ENCODE peak calls at places on chromosome 13, in six cellular contexts. One of them, this sample, is unnamed.

GRCh38 chr13:109787135-109787954 is 962 bp upstream of the IRS2 start:
- DNase-seq in ovary: peak
- DNase-seq in CD8-positive, alpha-beta T cell: peak
- DNase-seq in suprapubic skin: peak
- DNase-seq in left lung: peak
- DNase-seq in nephron progenitor cell: peak
- DNase-seq in this sample: peak

GRCh38 chr13:53921473-53921872 is 892.9 kb downstream of the OLFM4 start:
- DNase-seq in ovary: no peak
- DNase-seq in CD8-positive, alpha-beta T cell: no peak
- DNase-seq in suprapubic skin: no peak
- DNase-seq in left lung: no peak
- DNase-seq in nephron progenitor cell: no peak
- DNase-seq in this sample: no peak

GRCh38 chr13:113739527-113740285 is 19.3 kb upstream of the TMEM255B start:
- DNase-seq in ovary: no peak
- DNase-seq in CD8-positive, alpha-beta T cell: no peak
- DNase-seq in suprapubic skin: no peak
- DNase-seq in left lung: no peak
- DNase-seq in nephron progenitor cell: no peak
- DNase-seq in this sample: no peak

GRCh38 chr13:29936051-29936813 is 85.8 kb upstream of the UBL3 start:
- DNase-seq in ovary: no peak
- DNase-seq in CD8-positive, alpha-beta T cell: peak
- DNase-seq in suprapubic skin: no peak
- DNase-seq in left lung: no peak
- DNase-seq in nephron progenitor cell: no peak
- DNase-seq in this sample: no peak

GRCh38 chr13:60396783-60397692 is at the start of gene TDRD3:
- DNase-seq in ovary: peak
- DNase-seq in CD8-positive, alpha-beta T cell: peak
- DNase-seq in suprapubic skin: peak
- DNase-seq in left lung: peak
- DNase-seq in nephron progenitor cell: peak
- DNase-seq in this sample: peak

GRCh38 chr13:96052655-96053002 is 572 bp downstream of the UGGT2 start:
- DNase-seq in ovary: no peak
- DNase-seq in CD8-positive, alpha-beta T cell: no peak
- DNase-seq in suprapubic skin: no peak
- DNase-seq in left lung: no peak
- DNase-seq in nephron progenitor cell: no peak
- DNase-seq in this sample: no peak

GRCh38 chr13:66508153-66508909 is 721.8 kb downstream of the PCDH9 start:
- DNase-seq in ovary: no peak
- DNase-seq in CD8-positive, alpha-beta T cell: no peak
- DNase-seq in suprapubic skin: no peak
- DNase-seq in left lung: no peak
- DNase-seq in nephron progenitor cell: no peak
- DNase-seq in this sample: no peak

GRCh38 chr13:66700336-66700735 is 529.8 kb downstream of the PCDH9 start:
- DNase-seq in ovary: no peak
- DNase-seq in CD8-positive, alpha-beta T cell: no peak
- DNase-seq in suprapubic skin: no peak
- DNase-seq in left lung: no peak
- DNase-seq in nephron progenitor cell: no peak
- DNase-seq in this sample: no peak

GRCh38 chr13:31242935-31243334 is 43.2 kb downstream of the B3GLCT start:
- DNase-seq in ovary: no peak
- DNase-seq in CD8-positive, alpha-beta T cell: no peak
- DNase-seq in suprapubic skin: no peak
- DNase-seq in left lung: no peak
- DNase-seq in nephron progenitor cell: no peak
- DNase-seq in this sample: no peak

GRCh38 chr13:48574036-48574796 is 41.3 kb upstream of the RCBTB2 start:
- DNase-seq in ovary: no peak
- DNase-seq in CD8-positive, alpha-beta T cell: no peak
- DNase-seq in suprapubic skin: no peak
- DNase-seq in left lung: no peak
- DNase-seq in nephron progenitor cell: no peak
- DNase-seq in this sample: no peak

GRCh38 chr13:74920361-74920760 is 561.6 kb downstream of the TBC1D4 start:
- DNase-seq in ovary: no peak
- DNase-seq in CD8-positive, alpha-beta T cell: no peak
- DNase-seq in suprapubic skin: no peak
- DNase-seq in left lung: no peak
- DNase-seq in nephron progenitor cell: no peak
- DNase-seq in this sample: no peak

GRCh38 chr13:113122571-113123225 is at the start of gene F10:
- DNase-seq in ovary: peak
- DNase-seq in CD8-positive, alpha-beta T cell: no peak
- DNase-seq in suprapubic skin: peak
- DNase-seq in left lung: peak
- DNase-seq in nephron progenitor cell: peak
- DNase-seq in this sample: peak

GRCh38 chr13:32902898-32903297 is 113.3 kb upstream of the KL start:
- DNase-seq in ovary: peak
- DNase-seq in CD8-positive, alpha-beta T cell: no peak
- DNase-seq in suprapubic skin: peak
- DNase-seq in left lung: peak
- DNase-seq in nephron progenitor cell: no peak
- DNase-seq in this sample: no peak

GRCh38 chr13:29491248-29491647 is 104.2 kb downstream of the SLC7A1 start:
- DNase-seq in ovary: no peak
- DNase-seq in CD8-positive, alpha-beta T cell: no peak
- DNase-seq in suprapubic skin: no peak
- DNase-seq in left lung: no peak
- DNase-seq in nephron progenitor cell: no peak
- DNase-seq in this sample: no peak

GRCh38 chr13:106373304-106373988 is 162.0 kb downstream of the EFNB2 start:
- DNase-seq in ovary: no peak
- DNase-seq in CD8-positive, alpha-beta T cell: no peak
- DNase-seq in suprapubic skin: no peak
- DNase-seq in left lung: no peak
- DNase-seq in nephron progenitor cell: peak
- DNase-seq in this sample: no peak

GRCh38 chr13:21033224-21033855 is 28.0 kb downstream of the LATS2 start:
- DNase-seq in ovary: peak
- DNase-seq in CD8-positive, alpha-beta T cell: no peak
- DNase-seq in suprapubic skin: no peak
- DNase-seq in left lung: no peak
- DNase-seq in nephron progenitor cell: no peak
- DNase-seq in this sample: no peak

GRCh38 chr13:46962286-46962941 is 65.6 kb upstream of the HTR2A start:
- DNase-seq in ovary: no peak
- DNase-seq in CD8-positive, alpha-beta T cell: no peak
- DNase-seq in suprapubic skin: no peak
- DNase-seq in left lung: no peak
- DNase-seq in nephron progenitor cell: no peak
- DNase-seq in this sample: no peak

GRCh38 chr13:38895075-38895474 is 95.6 kb downstream of the STOML3 start:
- DNase-seq in ovary: no peak
- DNase-seq in CD8-positive, alpha-beta T cell: no peak
- DNase-seq in suprapubic skin: no peak
- DNase-seq in left lung: no peak
- DNase-seq in nephron progenitor cell: no peak
- DNase-seq in this sample: no peak

GRCh38 chr13:103289661-103290060 is 223.4 kb upstream of the SLC10A2 start:
- DNase-seq in ovary: no peak
- DNase-seq in CD8-positive, alpha-beta T cell: no peak
- DNase-seq in suprapubic skin: no peak
- DNase-seq in left lung: no peak
- DNase-seq in nephron progenitor cell: no peak
- DNase-seq in this sample: no peak

GRCh38 chr13:47036291-47037008 is 139.6 kb upstream of the HTR2A start:
- DNase-seq in ovary: no peak
- DNase-seq in CD8-positive, alpha-beta T cell: no peak
- DNase-seq in suprapubic skin: no peak
- DNase-seq in left lung: no peak
- DNase-seq in nephron progenitor cell: no peak
- DNase-seq in this sample: no peak

GRCh38 chr13:113350065-113350937 is 13.6 kb downstream of the GRTP1 start:
- DNase-seq in ovary: no peak
- DNase-seq in CD8-positive, alpha-beta T cell: no peak
- DNase-seq in suprapubic skin: no peak
- DNase-seq in left lung: no peak
- DNase-seq in nephron progenitor cell: no peak
- DNase-seq in this sample: no peak

GRCh38 chr13:106113796-106114195 is 421.7 kb downstream of the EFNB2 start:
- DNase-seq in ovary: no peak
- DNase-seq in CD8-positive, alpha-beta T cell: no peak
- DNase-seq in suprapubic skin: no peak
- DNase-seq in left lung: no peak
- DNase-seq in nephron progenitor cell: no peak
- DNase-seq in this sample: no peak

GRCh38 chr13:96809366-96810096 is 184.7 kb downstream of the OXGR1 start:
- DNase-seq in ovary: no peak
- DNase-seq in CD8-positive, alpha-beta T cell: no peak
- DNase-seq in suprapubic skin: no peak
- DNase-seq in left lung: no peak
- DNase-seq in nephron progenitor cell: no peak
- DNase-seq in this sample: no peak

GRCh38 chr13:113566227-113566561 is 18.4 kb upstream of the TFDP1 start:
- DNase-seq in ovary: no peak
- DNase-seq in CD8-positive, alpha-beta T cell: no peak
- DNase-seq in suprapubic skin: peak
- DNase-seq in left lung: no peak
- DNase-seq in nephron progenitor cell: no peak
- DNase-seq in this sample: no peak

GRCh38 chr13:69970521-69970920 is 137.1 kb upstream of the ATXN8OS start:
- DNase-seq in ovary: no peak
- DNase-seq in CD8-positive, alpha-beta T cell: no peak
- DNase-seq in suprapubic skin: no peak
- DNase-seq in left lung: no peak
- DNase-seq in nephron progenitor cell: no peak
- DNase-seq in this sample: no peak

GRCh38 chr13:20287976-20288375 is 55.9 kb upstream of the GJB6 start:
- DNase-seq in ovary: no peak
- DNase-seq in CD8-positive, alpha-beta T cell: no peak
- DNase-seq in suprapubic skin: no peak
- DNase-seq in left lung: no peak
- DNase-seq in nephron progenitor cell: no peak
- DNase-seq in this sample: no peak

GRCh38 chr13:80658705-80659104 is 317.8 kb upstream of the SPRY2 start:
- DNase-seq in ovary: no peak
- DNase-seq in CD8-positive, alpha-beta T cell: no peak
- DNase-seq in suprapubic skin: no peak
- DNase-seq in left lung: no peak
- DNase-seq in nephron progenitor cell: no peak
- DNase-seq in this sample: no peak

GRCh38 chr13:93098972-93099371 is 127.6 kb upstream of the GPC6 start:
- DNase-seq in ovary: peak
- DNase-seq in CD8-positive, alpha-beta T cell: no peak
- DNase-seq in suprapubic skin: no peak
- DNase-seq in left lung: no peak
- DNase-seq in nephron progenitor cell: no peak
- DNase-seq in this sample: no peak

GRCh38 chr13:106284358-106284757 is 251.1 kb downstream of the EFNB2 start:
- DNase-seq in ovary: no peak
- DNase-seq in CD8-positive, alpha-beta T cell: no peak
- DNase-seq in suprapubic skin: no peak
- DNase-seq in left lung: no peak
- DNase-seq in nephron progenitor cell: no peak
- DNase-seq in this sample: no peak

DNA sequence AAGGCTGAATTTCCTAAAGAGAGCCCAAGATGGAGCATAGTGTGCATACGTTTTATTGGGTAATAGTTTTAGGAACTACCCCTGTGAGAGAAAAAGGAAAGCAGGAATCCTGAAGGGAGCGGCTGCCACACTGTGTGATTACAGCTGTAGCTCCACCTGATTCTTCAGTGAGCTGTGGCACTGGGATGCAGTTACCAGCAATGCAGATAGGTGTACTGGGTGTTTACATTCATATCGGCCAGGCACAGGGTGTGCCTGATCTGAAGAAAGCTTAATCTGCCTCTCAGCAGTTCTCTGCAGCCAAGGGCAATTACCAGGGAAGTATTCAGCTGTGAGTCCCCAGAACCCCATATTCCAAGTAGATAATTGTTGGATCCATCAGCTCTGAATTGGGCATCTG is 1541.8 kb downstream of the EFNB2 start:
- DNase-seq in ovary: no peak
- DNase-seq in CD8-positive, alpha-beta T cell: no peak
- DNase-seq in suprapubic skin: no peak
- DNase-seq in left lung: no peak
- DNase-seq in nephron progenitor cell: no peak
- DNase-seq in this sample: no peak
- TF ChIP-seq CTCF in ovary: no peak
- TF ChIP-seq CTCF in CD8-positive, alpha-beta T cell: no peak
- TF ChIP-seq CTCF in suprapubic skin: no peak
- TF ChIP-seq CTCF in left lung: no peak
- TF ChIP-seq CTCF in nephron progenitor cell: no peak
- TF ChIP-seq CTCF in this sample: no peak

GRCh38 chr13:62278271-62278670 is 862.6 kb upstream of the PCDH20 start:
- DNase-seq in ovary: no peak
- DNase-seq in CD8-positive, alpha-beta T cell: no peak
- DNase-seq in suprapubic skin: no peak
- DNase-seq in left lung: no peak
- DNase-seq in nephron progenitor cell: no peak
- DNase-seq in this sample: no peak
- TF ChIP-seq CTCF in ovary: no peak
- TF ChIP-seq CTCF in CD8-positive, alpha-beta T cell: no peak
- TF ChIP-seq CTCF in suprapubic skin: no peak
- TF ChIP-seq CTCF in left lung: no peak
- TF ChIP-seq CTCF in nephron progenitor cell: peak
- TF ChIP-seq CTCF in this sample: peak

DNA sequence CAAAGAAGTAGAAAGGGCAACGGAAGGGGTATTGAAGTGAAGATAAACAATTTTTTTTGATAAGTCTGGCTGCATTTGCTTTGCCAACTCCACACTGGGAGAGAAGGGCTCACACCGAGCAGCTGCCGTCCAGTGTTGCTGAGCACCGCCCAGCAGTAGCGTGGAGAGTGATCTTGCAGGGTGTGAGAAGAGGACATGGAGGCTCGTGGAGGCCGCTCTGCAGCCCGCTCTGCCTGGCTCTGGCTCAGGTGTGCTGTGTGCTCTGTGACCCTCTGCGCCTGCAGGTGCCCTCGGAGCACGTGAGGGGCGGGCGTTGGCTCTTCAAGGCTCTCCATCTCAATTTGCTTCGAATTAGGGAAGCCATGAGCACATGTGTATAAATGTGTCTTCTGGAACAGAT is 35.9 kb upstream of the TEX29 start:
- DNase-seq in ovary: no peak
- DNase-seq in CD8-positive, alpha-beta T cell: no peak
- DNase-seq in suprapubic skin: no peak
- DNase-seq in left lung: no peak
- DNase-seq in nephron progenitor cell: no peak
- DNase-seq in this sample: no peak
- TF ChIP-seq CTCF in ovary: no peak
- TF ChIP-seq CTCF in CD8-positive, alpha-beta T cell: no peak
- TF ChIP-seq CTCF in suprapubic skin: no peak
- TF ChIP-seq CTCF in left lung: no peak
- TF ChIP-seq CTCF in nephron progenitor cell: no peak
- TF ChIP-seq CTCF in this sample: no peak

GRCh38 chr13:45582533-45583076 is 32.9 kb downstream of the ERICH6B start:
- DNase-seq in ovary: no peak
- DNase-seq in CD8-positive, alpha-beta T cell: no peak
- DNase-seq in suprapubic skin: no peak
- DNase-seq in left lung: no peak
- DNase-seq in nephron progenitor cell: no peak
- DNase-seq in this sample: no peak

GRCh38 chr13:45587897-45588296 is 27.6 kb downstream of the ERICH6B start:
- DNase-seq in ovary: no peak
- DNase-seq in CD8-positive, alpha-beta T cell: no peak
- DNase-seq in suprapubic skin: no peak
- DNase-seq in left lung: no peak
- DNase-seq in nephron progenitor cell: no peak
- DNase-seq in this sample: no peak

GRCh38 chr13:45584816-45585215 is 30.7 kb downstream of the ERICH6B start:
- DNase-seq in ovary: no peak
- DNase-seq in CD8-positive, alpha-beta T cell: no peak
- DNase-seq in suprapubic skin: no peak
- DNase-seq in left lung: no peak
- DNase-seq in nephron progenitor cell: no peak
- DNase-seq in this sample: no peak
- TF ChIP-seq CTCF in ovary: no peak
- TF ChIP-seq CTCF in CD8-positive, alpha-beta T cell: no peak
- TF ChIP-seq CTCF in suprapubic skin: no peak
- TF ChIP-seq CTCF in left lung: no peak
- TF ChIP-seq CTCF in nephron progenitor cell: no peak
- TF ChIP-seq CTCF in this sample: peak